ENCODE peak calls at places on chromosomes 1 and 21, in seven cellular contexts. One of them, this sample, is unnamed. For H3K9me3, the result is how much of the 10 kb centered on the place peaks cover.

GRCh38 chr1:230160957-230161771 is 94.1 kb downstream of the GALNT2 start:
- DNase-seq in tibial nerve: no peak
- DNase-seq in A549: no peak
- DNase-seq in K562: peak
- DNase-seq in ovary: no peak
- DNase-seq in body of pancreas: peak
- DNase-seq in heart left ventricle: peak
- DNase-seq in this sample: no peak

GRCh38 chr1:42998381-42998780 is 39.7 kb upstream of the SLC2A1 start:
- DNase-seq in A549: no peak
- DNase-seq in heart left ventricle: no peak
- DNase-seq in K562: no peak
- DNase-seq in body of pancreas: no peak
- DNase-seq in tibial nerve: no peak
- DNase-seq in ovary: no peak
- DNase-seq in this sample: no peak

GRCh38 chr1:1318131-1318652 is 6.3 kb downstream of the INTS11 start:
- DNase-seq in tibial nerve: peak
- DNase-seq in A549: no peak
- DNase-seq in K562: no peak
- DNase-seq in ovary: peak
- DNase-seq in heart left ventricle: peak
- DNase-seq in body of pancreas: peak
- DNase-seq in this sample: no peak

GRCh38 chr21:14620152-14620551 is 74.0 kb upstream of the SAMSN1 start:
- DNase-seq in heart left ventricle: no peak
- DNase-seq in ovary: no peak
- DNase-seq in K562: no peak
- DNase-seq in body of pancreas: no peak
- DNase-seq in A549: no peak
- DNase-seq in tibial nerve: no peak
- DNase-seq in this sample: no peak

GRCh38 chr1:62625415-62625814 is 28.1 kb downstream of the ANGPTL3 start:
- DNase-seq in heart left ventricle: no peak
- DNase-seq in tibial nerve: no peak
- DNase-seq in K562: no peak
- DNase-seq in ovary: no peak
- DNase-seq in body of pancreas: no peak
- DNase-seq in A549: no peak
- DNase-seq in this sample: no peak

GRCh38 chr1:82449671-82450070 is 648.9 kb downstream of the ADGRL2 start:
- DNase-seq in heart left ventricle: no peak
- DNase-seq in tibial nerve: no peak
- DNase-seq in body of pancreas: no peak
- DNase-seq in ovary: no peak
- DNase-seq in K562: no peak
- DNase-seq in A549: no peak
- DNase-seq in this sample: no peak

GRCh38 chr1:58779837-58780585 is 3.8 kb downstream of the JUN start:
- DNase-seq in K562: no peak
- DNase-seq in heart left ventricle: peak
- DNase-seq in tibial nerve: no peak
- DNase-seq in body of pancreas: peak
- DNase-seq in A549: no peak
- DNase-seq in ovary: peak
- DNase-seq in this sample: no peak

GRCh38 chr1:29984107-29984506 is 739.3 kb downstream of the MATN1 start:
- DNase-seq in A549: no peak
- DNase-seq in K562: no peak
- DNase-seq in heart left ventricle: no peak
- DNase-seq in body of pancreas: no peak
- DNase-seq in ovary: no peak
- DNase-seq in tibial nerve: no peak
- DNase-seq in this sample: no peak

GRCh38 chr1:152151646-152152045 is 7.4 kb downstream of the RPTN start:
- DNase-seq in heart left ventricle: no peak
- DNase-seq in tibial nerve: no peak
- DNase-seq in body of pancreas: no peak
- DNase-seq in A549: no peak
- DNase-seq in ovary: no peak
- DNase-seq in K562: no peak
- DNase-seq in this sample: no peak

GRCh38 chr1:42973304-42973703 is 14.6 kb upstream of the SLC2A1 start:
- DNase-seq in K562: no peak
- DNase-seq in ovary: no peak
- DNase-seq in tibial nerve: no peak
- DNase-seq in A549: no peak
- DNase-seq in body of pancreas: no peak
- DNase-seq in heart left ventricle: peak
- DNase-seq in this sample: no peak

GRCh38 chr1:181551249-181551648 is 67.9 kb downstream of the CACNA1E start:
- DNase-seq in tibial nerve: no peak
- DNase-seq in body of pancreas: no peak
- DNase-seq in ovary: no peak
- DNase-seq in A549: no peak
- DNase-seq in K562: no peak
- DNase-seq in heart left ventricle: no peak
- DNase-seq in this sample: no peak

GRCh38 chr21:38277501-38278111 is 20.8 kb downstream of the KCNJ15 start:
- DNase-seq in A549: peak
- DNase-seq in body of pancreas: peak
- DNase-seq in ovary: no peak
- DNase-seq in tibial nerve: no peak
- DNase-seq in K562: peak
- DNase-seq in heart left ventricle: no peak
- DNase-seq in this sample: no peak

GRCh38 chr1:237938553-237938952 is 47.8 kb upstream of the ZP4 start:
- DNase-seq in body of pancreas: no peak
- DNase-seq in A549: no peak
- DNase-seq in K562: peak
- DNase-seq in tibial nerve: no peak
- DNase-seq in ovary: no peak
- DNase-seq in heart left ventricle: no peak
- DNase-seq in this sample: no peak

GRCh38 chr1:70499695-70500094 is 88.6 kb downstream of the CTH start:
- DNase-seq in K562: no peak
- DNase-seq in heart left ventricle: no peak
- DNase-seq in ovary: no peak
- DNase-seq in body of pancreas: no peak
- DNase-seq in A549: no peak
- DNase-seq in tibial nerve: no peak
- DNase-seq in this sample: no peak

GRCh38 chr1:98102369-98103030 is 181.7 kb upstream of the DPYD start:
- DNase-seq in body of pancreas: no peak
- DNase-seq in ovary: no peak
- DNase-seq in tibial nerve: no peak
- DNase-seq in A549: no peak
- DNase-seq in K562: no peak
- DNase-seq in heart left ventricle: no peak
- DNase-seq in this sample: no peak

GRCh38 chr1:107934573-107934972 is 30.4 kb downstream of the VAV3 start:
- DNase-seq in K562: no peak
- DNase-seq in tibial nerve: no peak
- DNase-seq in body of pancreas: no peak
- DNase-seq in ovary: no peak
- DNase-seq in heart left ventricle: no peak
- DNase-seq in A549: no peak
- DNase-seq in this sample: no peak

GRCh38 chr1:240093120-240093961 is 1.7 kb downstream of the FMN2 start:
- DNase-seq in body of pancreas: peak
- DNase-seq in ovary: peak
- DNase-seq in tibial nerve: no peak
- DNase-seq in A549: no peak
- DNase-seq in K562: no peak
- DNase-seq in heart left ventricle: no peak
- DNase-seq in this sample: no peak

GRCh38 chr1:110986407-110986891 is 22.7 kb upstream of the LRIF1 start:
- DNase-seq in heart left ventricle: no peak
- DNase-seq in K562: no peak
- DNase-seq in tibial nerve: no peak
- DNase-seq in body of pancreas: no peak
- DNase-seq in ovary: no peak
- DNase-seq in A549: no peak
- DNase-seq in this sample: no peak

GRCh38 chr1:33986389-33987095 is 122.7 kb downstream of the HMGB4 start:
- DNase-seq in K562: no peak
- DNase-seq in body of pancreas: peak
- DNase-seq in heart left ventricle: peak
- DNase-seq in A549: no peak
- DNase-seq in tibial nerve: no peak
- DNase-seq in ovary: no peak
- DNase-seq in this sample: no peak

GRCh38 chr1:9721606-9722377 is 70.3 kb downstream of the PIK3CD start:
- DNase-seq in K562: peak
- DNase-seq in A549: peak
- DNase-seq in tibial nerve: no peak
- DNase-seq in body of pancreas: no peak
- DNase-seq in ovary: no peak
- DNase-seq in heart left ventricle: no peak
- DNase-seq in this sample: no peak

GRCh38 chr1:57319165-57319564 is 104.7 kb downstream of the DAB1 start:
- DNase-seq in ovary: no peak
- DNase-seq in heart left ventricle: no peak
- DNase-seq in A549: no peak
- DNase-seq in body of pancreas: no peak
- DNase-seq in K562: no peak
- DNase-seq in tibial nerve: no peak
- DNase-seq in this sample: no peak

GRCh38 chr1:156461781-156462647 is 38.6 kb downstream of the MEF2D start:
- DNase-seq in heart left ventricle: no peak
- DNase-seq in A549: no peak
- DNase-seq in K562: no peak
- DNase-seq in ovary: no peak
- DNase-seq in tibial nerve: no peak
- DNase-seq in body of pancreas: no peak
- DNase-seq in this sample: no peak
- TF ChIP-seq POLR2A in heart left ventricle: no peak
- TF ChIP-seq POLR2A in A549: no peak
- TF ChIP-seq POLR2A in K562: no peak
- TF ChIP-seq POLR2A in ovary: no peak
- TF ChIP-seq POLR2A in tibial nerve: no peak
- TF ChIP-seq POLR2A in body of pancreas: no peak
- TF ChIP-seq POLR2A in this sample: no peak

GRCh38 chr21:35048183-35048601 is 910 bp downstream of the RUNX1 start:
- DNase-seq in A549: no peak
- DNase-seq in heart left ventricle: no peak
- DNase-seq in K562: no peak
- DNase-seq in tibial nerve: no peak
- DNase-seq in body of pancreas: peak
- DNase-seq in ovary: no peak
- DNase-seq in this sample: no peak
- H3K4me3 ChIP-seq in A549: no peak
- H3K4me3 ChIP-seq in heart left ventricle: peak
- H3K4me3 ChIP-seq in K562: peak
- H3K4me3 ChIP-seq in tibial nerve: no peak
- H3K4me3 ChIP-seq in body of pancreas: no peak
- H3K4me3 ChIP-seq in ovary: no peak
- H3K4me3 ChIP-seq in this sample: peak

DNA sequence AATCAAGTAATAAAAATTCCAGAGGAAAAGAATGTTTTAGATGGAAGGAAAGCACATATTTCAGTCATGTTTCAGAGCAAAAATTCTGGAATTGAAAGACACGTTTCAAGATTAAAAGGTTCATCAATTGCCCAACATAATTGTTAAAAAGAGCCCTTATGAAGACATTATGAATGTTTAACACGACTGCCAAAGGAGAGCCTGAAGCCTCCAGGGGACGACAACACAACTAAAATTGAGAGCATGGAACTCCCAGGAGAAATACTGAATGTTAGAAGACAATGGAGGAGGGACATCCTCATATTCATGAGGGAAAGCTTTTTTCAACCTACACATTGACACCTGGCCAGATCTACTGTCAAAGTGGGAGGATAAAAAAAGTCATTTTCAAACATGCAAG is 16.0 kb downstream of the OR2T11 start:
- DNase-seq in A549: peak
- DNase-seq in tibial nerve: peak
- DNase-seq in body of pancreas: peak
- DNase-seq in heart left ventricle: peak
- DNase-seq in ovary: no peak
- DNase-seq in K562: peak
- DNase-seq in this sample: no peak
- H3K9me3 ChIP-seq in A549: under half
- H3K9me3 ChIP-seq in tibial nerve: under half
- H3K9me3 ChIP-seq in body of pancreas: under half
- H3K9me3 ChIP-seq in heart left ventricle: under half
- H3K9me3 ChIP-seq in ovary: under half
- H3K9me3 ChIP-seq in K562: under half
- H3K9me3 ChIP-seq in this sample: under half

GRCh38 chr21:21860888-21861287 is 862.7 kb downstream of the NCAM2 start:
- DNase-seq in A549: no peak
- DNase-seq in K562: no peak
- DNase-seq in heart left ventricle: no peak
- DNase-seq in tibial nerve: no peak
- DNase-seq in ovary: no peak
- DNase-seq in body of pancreas: no peak
- DNase-seq in this sample: no peak
- TF ChIP-seq POLR2A in A549: no peak
- TF ChIP-seq POLR2A in K562: no peak
- TF ChIP-seq POLR2A in heart left ventricle: no peak
- TF ChIP-seq POLR2A in tibial nerve: no peak
- TF ChIP-seq POLR2A in ovary: no peak
- TF ChIP-seq POLR2A in body of pancreas: no peak
- TF ChIP-seq POLR2A in this sample: no peak